ENCODE peak calls at places on chromosomes 13 and 19, in seven cellular contexts. One of them, this sample, is unnamed.
A peak's percentile ranks its signal among the peaks of the same experiment; 100 is the strongest.

GRCh38 chr13:113927661-113928581 is 46.0 kb downstream of the C13orf46 start:
- DNase-seq in ELR: peak; percentile 99
- DNase-seq in NCI-H345: no peak
- DNase-seq in naive B cell: no peak
- DNase-seq in GM23338: no peak
- DNase-seq in mesenteric fat pad: peak; percentile 90
- DNase-seq in dermis microvascular lymphatic vessel endothelial cell: no peak
- DNase-seq in this sample: no peak

GRCh38 chr19:56076413-56076998 is 44.6 kb downstream of the ZNF787 start:
- DNase-seq in dermis microvascular lymphatic vessel endothelial cell: peak; percentile 58
- DNase-seq in naive B cell: peak; percentile 15
- DNase-seq in NCI-H345: peak; percentile 18
- DNase-seq in GM23338: peak; percentile 77
- DNase-seq in ELR: peak; percentile 61
- DNase-seq in mesenteric fat pad: no peak
- DNase-seq in this sample: peak; percentile 40

GRCh38 chr19:49570138-49570856 is 10.1 kb downstream of the NOSIP start:
- DNase-seq in mesenteric fat pad: no peak
- DNase-seq in ELR: peak; percentile 89
- DNase-seq in NCI-H345: peak; percentile 55
- DNase-seq in dermis microvascular lymphatic vessel endothelial cell: peak; percentile 90
- DNase-seq in naive B cell: peak; percentile 73
- DNase-seq in GM23338: peak; percentile 96
- DNase-seq in this sample: peak; percentile 81

GRCh38 chr13:23695711-23696512 is 125.7 kb downstream of the TNFRSF19 start:
- DNase-seq in naive B cell: peak; percentile 79
- DNase-seq in NCI-H345: no peak
- DNase-seq in dermis microvascular lymphatic vessel endothelial cell: peak; percentile 5
- DNase-seq in ELR: no peak
- DNase-seq in mesenteric fat pad: no peak
- DNase-seq in GM23338: peak; percentile 67
- DNase-seq in this sample: no peak

GRCh38 chr19:23070353-23070781 is 46.5 kb upstream of the ZNF730 start:
- DNase-seq in naive B cell: no peak
- DNase-seq in GM23338: peak; percentile 86
- DNase-seq in mesenteric fat pad: no peak
- DNase-seq in dermis microvascular lymphatic vessel endothelial cell: peak; percentile 12
- DNase-seq in ELR: peak; percentile 47
- DNase-seq in NCI-H345: no peak
- DNase-seq in this sample: no peak

GRCh38 chr19:54248016-54248601 is 5.5 kb upstream of the LILRA6 start:
- DNase-seq in GM23338: no peak
- DNase-seq in ELR: peak; percentile 65
- DNase-seq in naive B cell: no peak
- DNase-seq in NCI-H345: no peak
- DNase-seq in dermis microvascular lymphatic vessel endothelial cell: peak; percentile 68
- DNase-seq in mesenteric fat pad: peak; percentile 84
- DNase-seq in this sample: no peak

GRCh38 chr13:61954092-61954491 is 538.4 kb upstream of the PCDH20 start:
- DNase-seq in ELR: peak; percentile 45
- DNase-seq in GM23338: peak; percentile 69
- DNase-seq in NCI-H345: peak; percentile 40
- DNase-seq in mesenteric fat pad: no peak
- DNase-seq in naive B cell: no peak
- DNase-seq in dermis microvascular lymphatic vessel endothelial cell: no peak
- DNase-seq in this sample: peak; percentile 41

GRCh38 chr13:79359064-79359463 is 47.0 kb downstream of the RBM26 start:
- DNase-seq in ELR: no peak
- DNase-seq in mesenteric fat pad: no peak
- DNase-seq in dermis microvascular lymphatic vessel endothelial cell: no peak
- DNase-seq in naive B cell: no peak
- DNase-seq in GM23338: no peak
- DNase-seq in NCI-H345: no peak
- DNase-seq in this sample: no peak

GRCh38 chr19:29645911-29646310 is 19.4 kb upstream of the PLEKHF1 start:
- DNase-seq in ELR: peak; percentile 24
- DNase-seq in NCI-H345: no peak
- DNase-seq in dermis microvascular lymphatic vessel endothelial cell: no peak
- DNase-seq in GM23338: no peak
- DNase-seq in naive B cell: no peak
- DNase-seq in mesenteric fat pad: no peak
- DNase-seq in this sample: no peak

This sample was measured in renal cortical epithelial cell.